ENCODE peak calls at places on chromosomes 2 and 18, in seven cellular contexts. One of them, this sample, is unnamed.

GRCh38 chr18:14978962-14979535 is 231.1 kb downstream of the ANKRD30B start:
- DNase-seq in posterior cingulate gyrus: peak; percentile 53
- DNase-seq in hypothalamus: peak; percentile 16
- DNase-seq in stimulated activated CD4-positive, alpha-beta T cell treated with anti-CD3 and anti-CD28 coated beads, Interleukin-2, amount 100 ng/mL, for 48 hours: peak; percentile 39
- DNase-seq in MCF 10A: peak; percentile 81
- DNase-seq in choroid plexus epithelial cell: peak; percentile 14
- DNase-seq in tibial artery: no peak
- DNase-seq in this sample: no peak

GRCh38 chr2:68650645-68651044 is 7.3 kb downstream of the PROKR1 start:
- DNase-seq in posterior cingulate gyrus: no peak
- DNase-seq in MCF 10A: no peak
- DNase-seq in choroid plexus epithelial cell: no peak
- DNase-seq in stimulated activated CD4-positive, alpha-beta T cell treated with anti-CD3 and anti-CD28 coated beads, Interleukin-2, amount 100 ng/mL, for 48 hours: no peak
- DNase-seq in tibial artery: no peak
- DNase-seq in hypothalamus: no peak
- DNase-seq in this sample: no peak

GRCh38 chr18:61854578-61854977 is 38.2 kb downstream of the RNF152 start:
- DNase-seq in posterior cingulate gyrus: no peak
- DNase-seq in hypothalamus: no peak
- DNase-seq in choroid plexus epithelial cell: peak; percentile 68
- DNase-seq in MCF 10A: no peak
- DNase-seq in tibial artery: no peak
- DNase-seq in stimulated activated CD4-positive, alpha-beta T cell treated with anti-CD3 and anti-CD28 coated beads, Interleukin-2, amount 100 ng/mL, for 48 hours: no peak
- DNase-seq in this sample: no peak

GRCh38 chr18:45838302-45839070 is 13.0 kb downstream of the SIGLEC15 start:
- DNase-seq in MCF 10A: no peak
- DNase-seq in stimulated activated CD4-positive, alpha-beta T cell treated with anti-CD3 and anti-CD28 coated beads, Interleukin-2, amount 100 ng/mL, for 48 hours: no peak
- DNase-seq in choroid plexus epithelial cell: no peak
- DNase-seq in tibial artery: no peak
- DNase-seq in hypothalamus: no peak
- DNase-seq in posterior cingulate gyrus: peak; percentile 37
- DNase-seq in this sample: no peak

GRCh38 chr18:79570266-79571201 is 109.1 kb upstream of the CTDP1 start:
- DNase-seq in choroid plexus epithelial cell: peak; percentile 60
- DNase-seq in MCF 10A: peak; percentile 51
- DNase-seq in hypothalamus: no peak
- DNase-seq in stimulated activated CD4-positive, alpha-beta T cell treated with anti-CD3 and anti-CD28 coated beads, Interleukin-2, amount 100 ng/mL, for 48 hours: no peak
- DNase-seq in posterior cingulate gyrus: peak; percentile 0
- DNase-seq in tibial artery: no peak
- DNase-seq in this sample: no peak

GRCh38 chr2:181463573-181463972 is 6.4 kb downstream of the ITGA4 start:
- DNase-seq in tibial artery: no peak
- DNase-seq in choroid plexus epithelial cell: no peak
- DNase-seq in hypothalamus: no peak
- DNase-seq in MCF 10A: no peak
- DNase-seq in posterior cingulate gyrus: no peak
- DNase-seq in stimulated activated CD4-positive, alpha-beta T cell treated with anti-CD3 and anti-CD28 coated beads, Interleukin-2, amount 100 ng/mL, for 48 hours: no peak
- DNase-seq in this sample: no peak

GRCh38 chr2:105744091-105744908 is 412 bp upstream of the NCK2 start:
- DNase-seq in choroid plexus epithelial cell: peak; percentile 52
- DNase-seq in MCF 10A: peak; percentile 52
- DNase-seq in posterior cingulate gyrus: peak; percentile 52
- DNase-seq in hypothalamus: peak; percentile 52
- DNase-seq in stimulated activated CD4-positive, alpha-beta T cell treated with anti-CD3 and anti-CD28 coated beads, Interleukin-2, amount 100 ng/mL, for 48 hours: no peak
- DNase-seq in tibial artery: no peak
- DNase-seq in this sample: no peak

GRCh38 chr2:101432411-101433181 is 42.3 kb downstream of the RFX8 start:
- DNase-seq in hypothalamus: no peak
- DNase-seq in posterior cingulate gyrus: no peak
- DNase-seq in choroid plexus epithelial cell: no peak
- DNase-seq in tibial artery: no peak
- DNase-seq in MCF 10A: no peak
- DNase-seq in stimulated activated CD4-positive, alpha-beta T cell treated with anti-CD3 and anti-CD28 coated beads, Interleukin-2, amount 100 ng/mL, for 48 hours: no peak
- DNase-seq in this sample: no peak

GRCh38 chr2:21787931-21788330 is 664.2 kb downstream of the TDRD15 start:
- DNase-seq in stimulated activated CD4-positive, alpha-beta T cell treated with anti-CD3 and anti-CD28 coated beads, Interleukin-2, amount 100 ng/mL, for 48 hours: no peak
- DNase-seq in choroid plexus epithelial cell: peak; percentile 63
- DNase-seq in hypothalamus: no peak
- DNase-seq in MCF 10A: no peak
- DNase-seq in posterior cingulate gyrus: no peak
- DNase-seq in tibial artery: no peak
- DNase-seq in this sample: no peak

GRCh38 chr2:138493334-138493733 is 8.2 kb upstream of the SPOPL start:
- DNase-seq in choroid plexus epithelial cell: no peak
- DNase-seq in stimulated activated CD4-positive, alpha-beta T cell treated with anti-CD3 and anti-CD28 coated beads, Interleukin-2, amount 100 ng/mL, for 48 hours: no peak
- DNase-seq in tibial artery: no peak
- DNase-seq in hypothalamus: no peak
- DNase-seq in posterior cingulate gyrus: no peak
- DNase-seq in MCF 10A: no peak
- DNase-seq in this sample: no peak

GRCh38 chr2:120566331-120567035 is 169.2 kb upstream of the GLI2 start:
- DNase-seq in posterior cingulate gyrus: no peak
- DNase-seq in tibial artery: peak; percentile 93
- DNase-seq in MCF 10A: peak; percentile 49
- DNase-seq in stimulated activated CD4-positive, alpha-beta T cell treated with anti-CD3 and anti-CD28 coated beads, Interleukin-2, amount 100 ng/mL, for 48 hours: no peak
- DNase-seq in hypothalamus: no peak
- DNase-seq in choroid plexus epithelial cell: peak; percentile 97
- DNase-seq in this sample: peak; percentile 64

GRCh38 chr18:8389391-8390340 is 219.6 kb upstream of the RAB12 start:
- DNase-seq in tibial artery: peak; percentile 63
- DNase-seq in stimulated activated CD4-positive, alpha-beta T cell treated with anti-CD3 and anti-CD28 coated beads, Interleukin-2, amount 100 ng/mL, for 48 hours: peak; percentile 21
- DNase-seq in hypothalamus: peak; percentile 7
- DNase-seq in MCF 10A: peak; percentile 77
- DNase-seq in choroid plexus epithelial cell: peak; percentile 92
- DNase-seq in posterior cingulate gyrus: peak; percentile 71
- DNase-seq in this sample: no peak

GRCh38 chr2:180222642-180223041 is 215.5 kb upstream of the CWC22 start:
- DNase-seq in tibial artery: peak; percentile 24
- DNase-seq in MCF 10A: peak; percentile 95
- DNase-seq in posterior cingulate gyrus: no peak
- DNase-seq in hypothalamus: no peak
- DNase-seq in stimulated activated CD4-positive, alpha-beta T cell treated with anti-CD3 and anti-CD28 coated beads, Interleukin-2, amount 100 ng/mL, for 48 hours: no peak
- DNase-seq in choroid plexus epithelial cell: peak; percentile 95
- DNase-seq in this sample: no peak

GRCh38 chr2:84888401-84889276 is 7.8 kb upstream of the TRABD2A start:
- DNase-seq in tibial artery: no peak
- DNase-seq in choroid plexus epithelial cell: peak; percentile 82
- DNase-seq in stimulated activated CD4-positive, alpha-beta T cell treated with anti-CD3 and anti-CD28 coated beads, Interleukin-2, amount 100 ng/mL, for 48 hours: no peak
- DNase-seq in hypothalamus: no peak
- DNase-seq in posterior cingulate gyrus: no peak
- DNase-seq in MCF 10A: peak; percentile 59
- DNase-seq in this sample: no peak

GRCh38 chr18:74689251-74689650 is 91.6 kb downstream of the ZNF407 start:
- DNase-seq in hypothalamus: no peak
- DNase-seq in stimulated activated CD4-positive, alpha-beta T cell treated with anti-CD3 and anti-CD28 coated beads, Interleukin-2, amount 100 ng/mL, for 48 hours: no peak
- DNase-seq in posterior cingulate gyrus: no peak
- DNase-seq in tibial artery: no peak
- DNase-seq in MCF 10A: no peak
- DNase-seq in choroid plexus epithelial cell: peak; percentile 28
- DNase-seq in this sample: no peak

GRCh38 chr18:2222270-2223185 is 348.8 kb downstream of the METTL4 start:
- DNase-seq in stimulated activated CD4-positive, alpha-beta T cell treated with anti-CD3 and anti-CD28 coated beads, Interleukin-2, amount 100 ng/mL, for 48 hours: no peak
- DNase-seq in tibial artery: no peak
- DNase-seq in choroid plexus epithelial cell: peak; percentile 31
- DNase-seq in posterior cingulate gyrus: no peak
- DNase-seq in MCF 10A: no peak
- DNase-seq in hypothalamus: no peak
- DNase-seq in this sample: no peak

GRCh38 chr2:236720974-236721600 is 151.5 kb downstream of the ACKR3 start:
- DNase-seq in MCF 10A: peak; percentile 13
- DNase-seq in stimulated activated CD4-positive, alpha-beta T cell treated with anti-CD3 and anti-CD28 coated beads, Interleukin-2, amount 100 ng/mL, for 48 hours: no peak
- DNase-seq in hypothalamus: no peak
- DNase-seq in posterior cingulate gyrus: no peak
- DNase-seq in choroid plexus epithelial cell: no peak
- DNase-seq in tibial artery: no peak
- DNase-seq in this sample: no peak

GRCh38 chr2:23681356-23682140 is 245.4 kb downstream of the ATAD2B start:
- DNase-seq in tibial artery: no peak
- DNase-seq in choroid plexus epithelial cell: no peak
- DNase-seq in MCF 10A: no peak
- DNase-seq in hypothalamus: no peak
- DNase-seq in stimulated activated CD4-positive, alpha-beta T cell treated with anti-CD3 and anti-CD28 coated beads, Interleukin-2, amount 100 ng/mL, for 48 hours: no peak
- DNase-seq in posterior cingulate gyrus: no peak
- DNase-seq in this sample: no peak

GRCh38 chr18:12010187-12010802 is 29.0 kb downstream of the IMPA2 start:
- DNase-seq in choroid plexus epithelial cell: no peak
- DNase-seq in MCF 10A: no peak
- DNase-seq in hypothalamus: no peak
- DNase-seq in posterior cingulate gyrus: no peak
- DNase-seq in tibial artery: no peak
- DNase-seq in stimulated activated CD4-positive, alpha-beta T cell treated with anti-CD3 and anti-CD28 coated beads, Interleukin-2, amount 100 ng/mL, for 48 hours: no peak
- DNase-seq in this sample: no peak

GRCh38 chr2:6418316-6418715 is 447.4 kb downstream of the CMPK2 start:
- DNase-seq in MCF 10A: no peak
- DNase-seq in hypothalamus: no peak
- DNase-seq in posterior cingulate gyrus: no peak
- DNase-seq in choroid plexus epithelial cell: no peak
- DNase-seq in stimulated activated CD4-positive, alpha-beta T cell treated with anti-CD3 and anti-CD28 coated beads, Interleukin-2, amount 100 ng/mL, for 48 hours: no peak
- DNase-seq in tibial artery: no peak
- DNase-seq in this sample: no peak

GRCh38 chr2:119672161-119672862 is 6.7 kb upstream of the TMEM177 start:
- DNase-seq in posterior cingulate gyrus: no peak
- DNase-seq in tibial artery: no peak
- DNase-seq in hypothalamus: no peak
- DNase-seq in stimulated activated CD4-positive, alpha-beta T cell treated with anti-CD3 and anti-CD28 coated beads, Interleukin-2, amount 100 ng/mL, for 48 hours: no peak
- DNase-seq in MCF 10A: no peak
- DNase-seq in choroid plexus epithelial cell: no peak
- DNase-seq in this sample: no peak

GRCh38 chr2:11505652-11506610 is 27.9 kb upstream of the GREB1 start:
- DNase-seq in MCF 10A: peak; percentile 57
- DNase-seq in choroid plexus epithelial cell: peak; percentile 26
- DNase-seq in posterior cingulate gyrus: no peak
- DNase-seq in hypothalamus: no peak
- DNase-seq in stimulated activated CD4-positive, alpha-beta T cell treated with anti-CD3 and anti-CD28 coated beads, Interleukin-2, amount 100 ng/mL, for 48 hours: no peak
- DNase-seq in tibial artery: no peak
- DNase-seq in this sample: no peak

GRCh38 chr2:85737481-85737880 is 16.3 kb upstream of the ATOH8 start:
- DNase-seq in stimulated activated CD4-positive, alpha-beta T cell treated with anti-CD3 and anti-CD28 coated beads, Interleukin-2, amount 100 ng/mL, for 48 hours: no peak
- DNase-seq in choroid plexus epithelial cell: peak; percentile 89
- DNase-seq in tibial artery: peak; percentile 95
- DNase-seq in MCF 10A: peak; percentile 50
- DNase-seq in hypothalamus: no peak
- DNase-seq in posterior cingulate gyrus: no peak
- DNase-seq in this sample: peak; percentile 85

GRCh38 chr18:59477849-59478248 is 118.8 kb upstream of the LMAN1 start:
- DNase-seq in tibial artery: no peak
- DNase-seq in MCF 10A: no peak
- DNase-seq in stimulated activated CD4-positive, alpha-beta T cell treated with anti-CD3 and anti-CD28 coated beads, Interleukin-2, amount 100 ng/mL, for 48 hours: no peak
- DNase-seq in hypothalamus: no peak
- DNase-seq in posterior cingulate gyrus: no peak
- DNase-seq in choroid plexus epithelial cell: no peak
- DNase-seq in this sample: no peak

GRCh38 chr2:225002039-225002655 is 40.1 kb downstream of the DOCK10 start:
- DNase-seq in posterior cingulate gyrus: peak; percentile 63
- DNase-seq in hypothalamus: no peak
- DNase-seq in MCF 10A: peak; percentile 88
- DNase-seq in tibial artery: peak; percentile 41
- DNase-seq in stimulated activated CD4-positive, alpha-beta T cell treated with anti-CD3 and anti-CD28 coated beads, Interleukin-2, amount 100 ng/mL, for 48 hours: peak; percentile 63
- DNase-seq in choroid plexus epithelial cell: peak; percentile 92
- DNase-seq in this sample: peak; percentile 49

GRCh38 chr2:112794131-112794733 is 9.9 kb upstream of the IL1A start:
- DNase-seq in posterior cingulate gyrus: no peak
- DNase-seq in stimulated activated CD4-positive, alpha-beta T cell treated with anti-CD3 and anti-CD28 coated beads, Interleukin-2, amount 100 ng/mL, for 48 hours: peak; percentile 16
- DNase-seq in tibial artery: peak; percentile 37
- DNase-seq in hypothalamus: no peak
- DNase-seq in MCF 10A: peak; percentile 97
- DNase-seq in choroid plexus epithelial cell: peak; percentile 95
- DNase-seq in this sample: peak; percentile 15

GRCh38 chr2:200705305-200705985 is 106.3 kb upstream of the BZW1 start:
- DNase-seq in stimulated activated CD4-positive, alpha-beta T cell treated with anti-CD3 and anti-CD28 coated beads, Interleukin-2, amount 100 ng/mL, for 48 hours: no peak
- DNase-seq in hypothalamus: no peak
- DNase-seq in tibial artery: no peak
- DNase-seq in MCF 10A: no peak
- DNase-seq in posterior cingulate gyrus: peak; percentile 46
- DNase-seq in choroid plexus epithelial cell: peak; percentile 54
- DNase-seq in this sample: no peak

GRCh38 chr2:187618813-187619212 is 64.6 kb upstream of the TFPI start:
- DNase-seq in MCF 10A: no peak
- DNase-seq in stimulated activated CD4-positive, alpha-beta T cell treated with anti-CD3 and anti-CD28 coated beads, Interleukin-2, amount 100 ng/mL, for 48 hours: no peak
- DNase-seq in posterior cingulate gyrus: no peak
- DNase-seq in tibial artery: no peak
- DNase-seq in choroid plexus epithelial cell: peak; percentile 82
- DNase-seq in hypothalamus: no peak
- DNase-seq in this sample: no peak

GRCh38 chr18:50819727-50820378 is at the start of gene MRO:
- DNase-seq in MCF 10A: peak; percentile 80
- DNase-seq in posterior cingulate gyrus: peak; percentile 85
- DNase-seq in choroid plexus epithelial cell: peak; percentile 82
- DNase-seq in hypothalamus: peak; percentile 66
- DNase-seq in stimulated activated CD4-positive, alpha-beta T cell treated with anti-CD3 and anti-CD28 coated beads, Interleukin-2, amount 100 ng/mL, for 48 hours: peak; percentile 70
- DNase-seq in tibial artery: peak; percentile 85
- DNase-seq in this sample: peak; percentile 28

GRCh38 chr2:239504643-239505235 is 103.9 kb upstream of the HDAC4 start:
- DNase-seq in tibial artery: no peak
- DNase-seq in stimulated activated CD4-positive, alpha-beta T cell treated with anti-CD3 and anti-CD28 coated beads, Interleukin-2, amount 100 ng/mL, for 48 hours: no peak
- DNase-seq in posterior cingulate gyrus: no peak
- DNase-seq in choroid plexus epithelial cell: no peak
- DNase-seq in MCF 10A: no peak
- DNase-seq in hypothalamus: no peak
- DNase-seq in this sample: no peak

GRCh38 chr2:237547841-237548416 is 18.4 kb upstream of the PRLH start:
- DNase-seq in stimulated activated CD4-positive, alpha-beta T cell treated with anti-CD3 and anti-CD28 coated beads, Interleukin-2, amount 100 ng/mL, for 48 hours: no peak
- DNase-seq in MCF 10A: no peak
- DNase-seq in tibial artery: no peak
- DNase-seq in hypothalamus: no peak
- DNase-seq in choroid plexus epithelial cell: peak; percentile 66
- DNase-seq in posterior cingulate gyrus: no peak
- DNase-seq in this sample: no peak

GRCh38 chr2:217225596-217225995 is 365.7 kb upstream of the TNP1 start:
- DNase-seq in stimulated activated CD4-positive, alpha-beta T cell treated with anti-CD3 and anti-CD28 coated beads, Interleukin-2, amount 100 ng/mL, for 48 hours: no peak
- DNase-seq in MCF 10A: no peak
- DNase-seq in choroid plexus epithelial cell: no peak
- DNase-seq in posterior cingulate gyrus: no peak
- DNase-seq in tibial artery: no peak
- DNase-seq in hypothalamus: no peak
- DNase-seq in this sample: no peak

GRCh38 chr2:85793584-85793983 is 39.8 kb downstream of the ATOH8 start:
- DNase-seq in posterior cingulate gyrus: no peak
- DNase-seq in MCF 10A: no peak
- DNase-seq in tibial artery: no peak
- DNase-seq in stimulated activated CD4-positive, alpha-beta T cell treated with anti-CD3 and anti-CD28 coated beads, Interleukin-2, amount 100 ng/mL, for 48 hours: no peak
- DNase-seq in choroid plexus epithelial cell: no peak
- DNase-seq in hypothalamus: no peak
- DNase-seq in this sample: no peak

GRCh38 chr2:22626621-22627020 is 758.4 kb upstream of the KLHL29 start:
- DNase-seq in choroid plexus epithelial cell: no peak
- DNase-seq in posterior cingulate gyrus: peak; percentile 16
- DNase-seq in stimulated activated CD4-positive, alpha-beta T cell treated with anti-CD3 and anti-CD28 coated beads, Interleukin-2, amount 100 ng/mL, for 48 hours: no peak
- DNase-seq in MCF 10A: peak; percentile 0
- DNase-seq in hypothalamus: no peak
- DNase-seq in tibial artery: no peak
- DNase-seq in this sample: no peak

GRCh38 chr2:204255469-204255868 is 289.8 kb upstream of the PARD3B start:
- DNase-seq in MCF 10A: no peak
- DNase-seq in stimulated activated CD4-positive, alpha-beta T cell treated with anti-CD3 and anti-CD28 coated beads, Interleukin-2, amount 100 ng/mL, for 48 hours: no peak
- DNase-seq in posterior cingulate gyrus: no peak
- DNase-seq in tibial artery: no peak
- DNase-seq in choroid plexus epithelial cell: no peak
- DNase-seq in hypothalamus: no peak
- DNase-seq in this sample: no peak